ENCODE peak calls at places on chromosomes 16 and 17, in four cellular contexts. H is Right ventricle myocardium superior; X is GM04504; U is stimulated activated CD4-positive, alpha-beta T cell treated with anti-CD3 and anti-CD28 coated beads, Interleukin-1b, Interleukin-23, amount 100 ng/mL, for 4 hours. W is an unnamed sample.

GRCh38 chr17:52673791-52674190 is 515.3 kb upstream of the CA10 start:
- DNase-seq in X (no peak), H (no peak), U (no peak), W (no peak)

GRCh38 chr17:50841949-50842354 is 6.6 kb downstream of the WFIKKN2 start:
- DNase-seq in U (peak), X (no peak), H (peak), W (no peak)

GRCh38 chr17:6046431-6046830 is 23.7 kb upstream of the WSCD1 start:
- DNase-seq in X (no peak), H (no peak), U (no peak), W (no peak)

GRCh38 chr16:70769761-70770160 is 31.2 kb downstream of the VAC14 start:
- DNase-seq in U (no peak), X (no peak), H (no peak), W (no peak)

GRCh38 chr17:48995871-48996695 is 1.1 kb upstream of the IGF2BP1 start:
- DNase-seq in H (no peak), X (no peak), U (no peak), W (no peak)

GRCh38 chr16:27226976-27227705 is 23.8 kb downstream of the KDM8 start:
- DNase-seq in U (no peak), H (peak), X (no peak), W (no peak)

GRCh38 chr17:81399481-81400153 is 4.4 kb downstream of the BAHCC1 start:
- DNase-seq in H (no peak), X (no peak), U (no peak), W (no peak)

GRCh38 chr16:70470927-70471341 is 16.5 kb downstream of the FCSK start:
- DNase-seq in X (no peak), H (peak), U (no peak), W (no peak)

GRCh38 chr16:23950898-23951297 is 115.1 kb downstream of the PRKCB start:
- DNase-seq in U (no peak), X (no peak), H (no peak), W (no peak)

GRCh38 chr17:29135464-29135863 is 44.7 kb downstream of the MYO18A start:
- DNase-seq in U (no peak), X (no peak), H (peak), W (no peak)

GRCh38 chr16:53542283-53542682 is 39.3 kb upstream of the AKTIP start:
- DNase-seq in U (no peak), X (no peak), H (no peak), W (no peak)

GRCh38 chr17:81987161-81987770 is 9.8 kb downstream of the ASPSCR1 start:
- DNase-seq in U (no peak), X (no peak), H (no peak), W (no peak)

GRCh38 chr16:58426095-58426494 is 33.8 kb downstream of the GINS3 start:
- DNase-seq in U (no peak), X (no peak), H (no peak), W (no peak)

GRCh38 chr16:23288209-23288608 is 13.9 kb upstream of the SCNN1B start:
- DNase-seq in H (no peak), X (no peak), U (no peak), W (no peak)

GRCh38 chr16:63037761-63038562 is 1001.7 kb upstream of the CDH8 start:
- DNase-seq in H (no peak), U (no peak), X (no peak), W (no peak)

GRCh38 chr16:28212532-28212873 is 738 bp upstream of the XPO6 start:
- DNase-seq in H (no peak), X (no peak), U (no peak), W (no peak)

GRCh38 chr17:16987830-16988601 is 16.1 kb upstream of the TNFRSF13B start:
- DNase-seq in X (peak), U (peak), H (peak), W (peak)

GRCh38 chr17:51044964-51045363 is 75.7 kb downstream of the SPAG9 start:
- DNase-seq in X (no peak), H (no peak), U (no peak), W (no peak)

GRCh38 chr16:68389006-68389405 is 59.3 kb downstream of the SMPD3 start:
- DNase-seq in X (no peak), H (no peak), U (no peak), W (no peak)

GRCh38 chr17:1123397-1124237 is 56.2 kb downstream of the ABR start:
- DNase-seq in H (no peak), X (no peak), U (no peak), W (no peak)

W was measured in AG09309.